ENCODE peak calls at places on chromosome X, in four cellular contexts. O is GM12878, F is WTC11, X is HepG2. Y is an unnamed sample.

GRCh38 chrX:42128020-42128419 is 204.7 kb upstream of the CASK start:
- DNase-seq in O (no peak), X (no peak), F (no peak), Y (no peak)

GRCh38 chrX:141341341-141341740 is 99.0 kb upstream of the SPANXC start:
- DNase-seq in X (no peak), O (no peak), F (no peak), Y (no peak)

GRCh38 chrX:53715336-53715924 is 28.9 kb upstream of the HUWE1 start:
- DNase-seq in F (no peak), X (no peak), O (no peak), Y (no peak)

GRCh38 chrX:147377728-147378127 is 534.0 kb upstream of the FMR1 start:
- DNase-seq in X (no peak), F (no peak), O (no peak), Y (no peak)

GRCh38 chrX:40314070-40314469 is 216.3 kb upstream of the BCOR start:
- DNase-seq in X (no peak), O (no peak), F (peak; percentile 30), Y (no peak)

GRCh38 chrX:149060921-149061320 is 444.2 kb downstream of the IDS start:
- DNase-seq in F (no peak), X (no peak), O (no peak), Y (no peak)

GRCh38 chrX:106039920-106040319 is 1.4 kb upstream of the SERPINA7 start:
- DNase-seq in O (no peak), F (peak; percentile 10), X (peak; percentile 52), Y (no peak)

GRCh38 chrX:55342533-55343501 is 78.1 kb upstream of the PAGE3 start:
- DNase-seq in F (peak; percentile 35), O (peak; percentile 21), X (peak; percentile 3), Y (peak; percentile 41)

GRCh38 chrX:7927259-7928167 is at the start of gene PNPLA4:
- DNase-seq in F (peak; percentile 80), X (peak; percentile 71), O (peak; percentile 86), Y (peak; percentile 89)

GRCh38 chrX:149825424-149825823 is 43.7 kb downstream of the MAGEA9 start:
- DNase-seq in F (peak; percentile 63), O (no peak), X (peak; percentile 2), Y (peak; percentile 16)

GRCh38 chrX:22691966-22692565 is 307.7 kb upstream of the DDX53 start:
- DNase-seq in F (no peak), O (no peak), X (no peak), Y (no peak)

GRCh38 chrX:71532078-71532752 is 689 bp upstream of the OGT start:
- DNase-seq in F (no peak), O (no peak), X (no peak), Y (peak; percentile 69)

GRCh38 chrX:135890087-135890585 is 3.1 kb downstream of the CT45A10 start:
- DNase-seq in F (no peak), O (no peak), X (no peak), Y (no peak)

GRCh38 chrX:38438321-38438720 is 85.9 kb downstream of the OTC start:
- DNase-seq in F (peak; percentile 11), O (no peak), X (no peak), Y (no peak)

GRCh38 chrX:11364835-11365234 is 71.6 kb downstream of the AMELX start:
- DNase-seq in X (no peak), F (no peak), O (no peak), Y (no peak)

GRCh38 chrX:122572461-122572860 is 611.6 kb upstream of the GRIA3 start:
- DNase-seq in F (no peak), X (no peak), O (no peak), Y (no peak)

GRCh38 chrX:144293229-144293628 is 409.4 kb downstream of the UBE2NL start:
- DNase-seq in O (no peak), F (no peak), X (no peak), Y (no peak)

GRCh38 chrX:67546496-67547423 is 2.9 kb downstream of the AR start:
- DNase-seq in F (no peak), O (no peak), X (no peak), Y (no peak)

GRCh38 chrX:67544871-67545771 is 1.3 kb downstream of the AR start:
- DNase-seq in X (no peak), F (peak; percentile 19), O (no peak), Y (no peak)

GRCh38 chrX:67543818-67544217 is at the start of gene AR:
- DNase-seq in F (peak; percentile 74), O (no peak), X (no peak), Y (no peak)

GRCh38 chrX:67545772-67546495 is 2.1 kb downstream of the AR start:
- DNase-seq in X (no peak), F (peak; percentile 28), O (no peak), Y (no peak)

DNA sequence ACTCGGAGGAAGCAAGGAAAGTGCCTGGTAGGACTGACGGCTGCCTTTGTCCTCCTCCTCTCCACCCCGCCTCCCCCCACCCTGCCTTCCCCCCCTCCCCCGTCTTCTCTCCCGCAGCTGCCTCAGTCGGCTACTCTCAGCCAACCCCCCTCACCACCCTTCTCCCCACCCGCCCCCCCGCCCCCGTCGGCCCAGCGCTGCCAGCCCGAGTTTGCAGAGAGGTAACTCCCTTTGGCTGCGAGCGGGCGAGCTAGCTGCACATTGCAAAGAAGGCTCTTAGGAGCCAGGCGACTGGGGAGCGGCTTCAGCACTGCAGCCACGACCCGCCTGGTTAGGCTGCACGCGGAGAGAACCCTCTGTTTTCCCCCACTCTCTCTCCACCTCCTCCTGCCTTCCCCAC is 460 bp downstream of the AR start:
- DNase-seq in O (no peak), X (no peak), F (peak; percentile 16), Y (no peak)
- TF ChIP-seq ETV6 in O (no peak), X (no peak), F (no peak), Y (no peak)

GRCh38 chrX:155406429-155406828 is 24.5 kb downstream of the F8A2 start:
- DNase-seq in F (no peak), X (no peak), O (no peak), Y (no peak)
- TF ChIP-seq USF2 in F (no peak), X (no peak), O (no peak), Y (no peak)

DNA sequence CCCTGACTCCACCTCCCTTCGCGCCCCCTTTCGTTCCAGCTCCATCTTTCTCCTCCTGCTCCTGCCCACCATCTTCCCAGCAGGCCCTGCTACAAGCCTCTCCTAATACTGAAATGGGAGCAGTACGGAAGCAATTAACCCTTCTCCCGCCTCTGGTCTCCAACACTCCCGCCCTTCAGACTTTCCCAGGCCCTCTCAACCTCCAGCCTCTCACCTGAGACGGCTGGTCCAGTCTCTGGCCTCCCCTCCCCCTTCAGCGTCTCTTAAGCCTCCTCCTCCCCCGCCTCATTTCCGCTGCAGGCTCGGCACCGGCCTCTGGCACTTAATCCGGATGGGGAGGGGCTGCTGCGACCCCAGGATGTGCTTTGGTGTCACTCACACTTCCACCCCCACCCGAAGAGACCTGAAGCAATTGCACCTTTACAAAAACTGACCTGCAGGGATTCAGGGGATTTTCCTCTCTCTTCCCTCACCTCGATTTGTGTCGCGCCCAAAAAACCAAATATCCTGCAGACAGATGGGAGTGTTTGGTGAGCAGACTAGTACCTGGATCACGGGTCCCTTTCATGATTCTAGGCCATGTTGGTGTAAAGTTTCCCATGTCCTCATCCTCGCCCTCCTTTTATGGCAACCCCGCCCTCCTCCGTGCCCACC is 657 bp downstream of the TCEAL8 start:
- DNase-seq in X (peak; percentile 5), O (peak; percentile 3), F (peak; percentile 82), Y (peak; percentile 37)
- TF ChIP-seq ETV6 in X (no peak), O (no peak), F (no peak), Y (no peak)

GRCh38 chrX:97398030-97398551 is 514.4 kb downstream of the RPA4 start:
- DNase-seq in O (peak; percentile 55), F (no peak), X (no peak), Y (no peak)
- TF ChIP-seq USF2 in O (no peak), F (no peak), X (no peak), Y (no peak)

DNA sequence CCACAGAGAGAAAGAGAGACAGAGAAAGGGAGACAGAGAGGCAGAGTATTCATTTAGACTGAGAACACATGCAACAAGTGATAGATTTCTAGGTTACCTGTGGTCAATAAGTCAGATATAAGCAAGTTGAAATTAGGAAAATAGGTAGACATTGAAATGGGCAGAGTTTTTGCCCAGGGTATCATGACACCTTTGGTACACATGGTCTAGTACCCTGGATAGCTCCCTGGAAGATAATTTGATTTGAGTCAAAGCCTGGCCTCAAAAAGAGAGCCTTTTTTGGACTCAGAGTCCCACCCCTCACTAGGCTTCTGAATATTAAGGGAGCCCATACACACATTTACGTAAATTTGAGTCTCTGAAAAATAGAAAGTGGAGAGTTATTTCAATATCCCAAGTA is 4.0 kb upstream of the RPS6KA6 start:
- DNase-seq in X (no peak), O (no peak), F (no peak), Y (no peak)
- TF ChIP-seq ETV6 in X (no peak), O (no peak), F (no peak), Y (no peak)

GRCh38 chrX:46665232-46666162 is 91.9 kb downstream of the CHST7 start:
- DNase-seq in O (no peak), F (no peak), X (no peak), Y (no peak)
- TF ChIP-seq USF2 in O (no peak), F (no peak), X (no peak), Y (no peak)

GRCh38 chrX:108484251-108484650 is 44.6 kb downstream of the COL4A5 start:
- DNase-seq in F (no peak), O (no peak), X (no peak), Y (no peak)
- TF ChIP-seq ETV6 in F (no peak), O (no peak), X (no peak), Y (no peak)

GRCh38 chrX:110026099-110026844 is 23.4 kb downstream of the TMEM164 start:
- DNase-seq in O (no peak), F (no peak), X (no peak), Y (no peak)

GRCh38 chrX:110015915-110016314 is 13.0 kb downstream of the TMEM164 start:
- DNase-seq in X (no peak), F (no peak), O (no peak), Y (no peak)

GRCh38 chrX:110022555-110023448 is 19.9 kb downstream of the TMEM164 start:
- DNase-seq in X (no peak), F (no peak), O (no peak), Y (no peak)

GRCh38 chrX:110021180-110022022 is 18.5 kb downstream of the TMEM164 start:
- DNase-seq in O (no peak), X (no peak), F (no peak), Y (no peak)
- TF ChIP-seq USF2 in O (no peak), X (no peak), F (no peak), Y (no peak)

DNA sequence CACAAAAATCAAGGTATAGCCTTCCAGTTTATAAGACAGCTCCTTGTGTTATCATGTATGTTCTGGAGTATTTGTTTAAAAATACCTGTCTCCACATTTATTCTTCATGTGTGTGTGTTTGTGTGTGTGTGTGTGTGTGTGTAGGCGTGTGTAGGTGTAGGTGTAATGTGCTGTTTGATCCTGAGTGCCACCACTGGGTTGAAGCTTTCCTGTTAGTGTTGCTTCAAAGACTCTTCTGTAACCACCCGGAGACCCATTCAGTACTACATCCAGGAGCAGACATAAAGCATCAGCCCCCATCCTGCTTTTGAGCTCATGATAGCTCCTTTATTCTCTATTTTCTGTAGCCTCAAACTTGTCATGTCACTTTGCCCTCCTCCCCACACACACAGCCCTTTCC is 3.0 kb upstream of the ZDHHC9 start:
- DNase-seq in F (no peak), O (no peak), X (no peak), Y (no peak)
- TF ChIP-seq ETV6 in F (no peak), O (no peak), X (no peak), Y (no peak)

GRCh38 chrX:121333942-121334341 is 286.5 kb downstream of the GLUD2 start:
- DNase-seq in X (no peak), O (no peak), F (no peak), Y (no peak)
- TF ChIP-seq USF2 in X (no peak), O (no peak), F (no peak), Y (no peak)

Y was measured in K562.